ENCODE peak calls at places on chromosomes 6 and 20, in nine cellular contexts. P, G, T, B, S, O, J, A and E are unnamed samples.

GRCh38 chr6:85592044-85592443 is 1.6 kb downstream of the SNX14 start:
- DNase-seq in B (no peak), J (no peak), P (no peak), S (no peak), T (no peak), A (no peak), O (no peak), G (no peak), E (no peak)

GRCh38 chr6:82841309-82841708 is 224.3 kb downstream of the UBE3D start:
- DNase-seq in O (no peak), S (no peak), T (no peak), A (no peak), B (no peak), P (no peak), J (no peak), G (no peak), E (no peak)

GRCh38 chr6:54916858-54917257 is 70.3 kb downstream of the FAM83B start:
- DNase-seq in S (no peak), P (no peak), T (no peak), J (no peak), G (no peak), A (no peak), B (no peak), O (no peak), E (no peak)

GRCh38 chr6:25570608-25571007 is 81.4 kb upstream of the SCGN start:
- DNase-seq in S (no peak), G (no peak), A (no peak), P (no peak), O (no peak), J (no peak), B (no peak), T (no peak), E (no peak)

GRCh38 chr6:113697642-113698410 is 159.3 kb upstream of the MARCKS start:
- DNase-seq in S (no peak), T (no peak), P (no peak), O (peak; percentile 28), J (no peak), A (no peak), G (no peak), B (no peak), E (no peak)

GRCh38 chr6:36314221-36315014 is 22.3 kb downstream of the BNIP5 start:
- DNase-seq in A (no peak), P (no peak), J (no peak), O (no peak), G (no peak), B (no peak), T (no peak), S (no peak), E (peak; percentile 97)

GRCh38 chr6:5996701-5997419 is 9.9 kb downstream of the NRN1 start:
- DNase-seq in S (peak; percentile 36), P (no peak), J (peak; percentile 52), T (no peak), G (no peak), O (peak; percentile 44), A (no peak), B (no peak), E (peak; percentile 53)

GRCh38 chr6:89117285-89118108 is at the start of gene SRSF12:
- DNase-seq in T (peak; percentile 55), A (peak; percentile 26), S (peak; percentile 43), J (peak; percentile 73), B (peak; percentile 3), O (peak; percentile 61), P (peak; percentile 45), G (no peak), E (peak; percentile 71)

GRCh38 chr6:154352898-154353585 is 3.6 kb downstream of the IPCEF1 start:
- DNase-seq in T (no peak), S (peak; percentile 82), G (no peak), P (peak; percentile 78), O (no peak), B (no peak), J (no peak), A (no peak), E (no peak)

GRCh38 chr6:24125980-24126379 is at the start of gene NRSN1:
- DNase-seq in T (peak; percentile 37), A (no peak), O (peak; percentile 0), G (no peak), B (no peak), J (peak; percentile 23), P (peak; percentile 4), S (peak; percentile 6), E (peak; percentile 89)

GRCh38 chr6:80440496-80441160 is 334.2 kb downstream of the BCKDHB start:
- DNase-seq in O (no peak), P (no peak), G (no peak), B (no peak), A (no peak), J (no peak), T (no peak), S (no peak), E (no peak)

GRCh38 chr6:19536838-19537237 is 300.3 kb upstream of the ID4 start:
- DNase-seq in J (no peak), A (no peak), O (no peak), B (no peak), T (no peak), S (no peak), P (no peak), G (no peak), E (no peak)

GRCh38 chr6:34147906-34148701 is 2.2 kb upstream of the GRM4 start:
- DNase-seq in A (no peak), T (no peak), B (no peak), J (no peak), P (no peak), G (peak; percentile 43), O (no peak), S (no peak), E (peak; percentile 47)

GRCh38 chr6:143333749-143334520 is 116.6 kb downstream of the ADAT2 start:
- DNase-seq in A (no peak), P (no peak), G (no peak), T (no peak), S (peak; percentile 43), O (no peak), J (no peak), B (no peak), E (no peak)

GRCh38 chr20:17536944-17537444 is 5.8 kb upstream of the BFSP1 start:
- DNase-seq in O (peak; percentile 88), S (peak; percentile 81), T (peak; percentile 59), A (peak; percentile 67), J (peak; percentile 65), B (peak; percentile 63), G (peak; percentile 90), P (peak; percentile 85), E (peak; percentile 94)

GRCh38 chr6:16747232-16748027 is 13.8 kb downstream of the ATXN1 start:
- DNase-seq in O (no peak), T (no peak), G (no peak), S (no peak), A (no peak), J (no peak), P (no peak), B (no peak), E (no peak)

GRCh38 chr6:123263981-123264380 is 267.9 kb downstream of the CLVS2 start:
- DNase-seq in A (no peak), T (no peak), O (no peak), J (no peak), P (no peak), S (no peak), B (no peak), G (no peak), E (no peak)

GRCh38 chr6:25340854-25341552 is 61.8 kb downstream of the CARMIL1 start:
- DNase-seq in O (no peak), B (no peak), T (no peak), J (no peak), A (no peak), P (no peak), G (no peak), S (no peak), E (no peak)

GRCh38 chr20:24141111-24141510 is 152.5 kb upstream of the GGTLC1 start:
- DNase-seq in B (no peak), A (no peak), G (no peak), O (no peak), J (no peak), S (no peak), P (no peak), T (no peak), E (no peak)

GRCh38 chr20:35854697-35855434 is 83.1 kb downstream of the PHF20 start:
- DNase-seq in A (no peak), P (no peak), T (no peak), B (no peak), O (no peak), S (no peak), G (no peak), J (no peak), E (no peak)

GRCh38 chr6:44234101-44235090 is 11.0 kb downstream of the SLC29A1 start:
- DNase-seq in J (peak; percentile 96), O (peak; percentile 36), G (peak; percentile 98), S (peak; percentile 51), B (no peak), A (no peak), P (peak; percentile 92), T (peak; percentile 42), E (peak; percentile 94)